ENCODE peak calls at places on chromosomes 7 and 10, in ten cellular contexts. W, E, D, A, G, Z, J, U, V and Y are unnamed samples.

GRCh38 chr7:101614098-101614938 is 14.8 kb downstream of the MYL10 start:
- DNase-seq in W (no peak), E (no peak), D (no peak), A (no peak), G (no peak), Z (peak; percentile 63), J (no peak), U (peak; percentile 97), V (no peak), Y (no peak)

GRCh38 chr7:47343056-47343455 is 238.9 kb downstream of the TNS3 start:
- DNase-seq in W (no peak), E (no peak), D (no peak), A (no peak), G (no peak), Z (no peak), J (no peak), U (no peak), V (no peak), Y (no peak)

GRCh38 chr7:74527842-74528241 is 74.1 kb downstream of the GTF2IRD1 start:
- DNase-seq in W (no peak), E (peak; percentile 67), D (no peak), A (no peak), G (no peak), Z (no peak), J (no peak), U (no peak), V (no peak), Y (no peak)

GRCh38 chr10:109282510-109282909 is 640.8 kb downstream of the XPNPEP1 start:
- DNase-seq in W (no peak), E (no peak), D (no peak), A (no peak), G (no peak), Z (peak; percentile 80), J (peak; percentile 82), U (no peak), V (no peak), Y (no peak)

GRCh38 chr7:150988230-150989226 is 2.3 kb upstream of the NOS3 start:
- DNase-seq in W (peak; percentile 84), E (no peak), D (no peak), A (peak; percentile 21), G (peak; percentile 91), Z (peak; percentile 19), J (peak; percentile 39), U (peak; percentile 82), V (peak; percentile 72), Y (peak; percentile 95)

GRCh38 chr10:5620223-5620721 is 46.1 kb downstream of the ASB13 start:
- DNase-seq in W (no peak), E (no peak), D (no peak), A (no peak), G (no peak), Z (no peak), J (no peak), U (no peak), V (no peak), Y (no peak)

GRCh38 chr7:132255898-132256297 is 320.4 kb downstream of the PLXNA4 start:
- DNase-seq in W (no peak), E (no peak), D (peak; percentile 25), A (no peak), G (no peak), Z (no peak), J (no peak), U (no peak), V (no peak), Y (peak; percentile 5)

GRCh38 chr10:121325490-121326231 is 272.6 kb downstream of the FGFR2 start:
- DNase-seq in W (no peak), E (no peak), D (no peak), A (no peak), G (no peak), Z (no peak), J (no peak), U (no peak), V (no peak), Y (no peak)

GRCh38 chr10:8272794-8273425 is 218.4 kb downstream of the GATA3 start:
- DNase-seq in W (no peak), E (no peak), D (no peak), A (no peak), G (no peak), Z (no peak), J (no peak), U (no peak), V (no peak), Y (no peak)

GRCh38 chr7:151274936-151275812 is 26.7 kb upstream of the SMARCD3 start:
- DNase-seq in W (no peak), E (no peak), D (no peak), A (no peak), G (no peak), Z (no peak), J (no peak), U (no peak), V (no peak), Y (no peak)